ENCODE peak calls at places on chromosomes 7 and 10, in six cellular contexts. H, O, D, V, F and A are unnamed samples.

GRCh38 chr7:20351901-20352300 is 21.2 kb downstream of the ITGB8 start:
- DNase-seq in H (peak), O (no peak), D (no peak), V (no peak), F (no peak), A (no peak)

GRCh38 chr7:693280-693679 is 33.2 kb upstream of the DNAAF5 start:
- DNase-seq in H (no peak), O (no peak), D (no peak), V (no peak), F (no peak), A (no peak)

GRCh38 chr7:50641442-50642405 is 76.5 kb upstream of the DDC start:
- DNase-seq in H (no peak), O (peak), D (no peak), V (peak), F (no peak), A (no peak)

GRCh38 chr7:20790273-20790842 is 3.7 kb upstream of the SP8 start:
- DNase-seq in H (no peak), O (no peak), D (no peak), V (no peak), F (no peak), A (no peak)

GRCh38 chr10:94602729-94603515 is 57.3 kb downstream of the HELLS start:
- DNase-seq in H (no peak), O (no peak), D (no peak), V (no peak), F (no peak), A (no peak)

GRCh38 chr7:102221961-102222360 is 64.7 kb upstream of the SH2B2 start:
- DNase-seq in H (no peak), O (no peak), D (no peak), V (no peak), F (no peak), A (no peak)

GRCh38 chr10:115171392-115171960 is 78.3 kb downstream of the ATRNL1 start:
- DNase-seq in H (no peak), O (peak), D (peak), V (no peak), F (peak), A (peak)

GRCh38 chr10:119095648-119096047 is 8.3 kb upstream of the DENND10 start:
- DNase-seq in H (no peak), O (no peak), D (no peak), V (no peak), F (no peak), A (no peak)

GRCh38 chr10:118101501-118101900 is 54.8 kb upstream of the RAB11FIP2 start:
- DNase-seq in H (no peak), O (no peak), D (no peak), V (no peak), F (no peak), A (no peak)

GRCh38 chr10:30510184-30510931 is 76.4 kb downstream of the MAP3K8 start:
- DNase-seq in H (peak), O (no peak), D (peak), V (no peak), F (no peak), A (peak)

GRCh38 chr10:106863549-106863948 is 301.0 kb downstream of the SORCS1 start:
- DNase-seq in H (no peak), O (peak), D (no peak), V (no peak), F (peak), A (no peak)
- H2AK5ac ChIP-seq in H (no peak), O (no peak), D (no peak), V (no peak), F (no peak), A (no peak)

GRCh38 chr7:55366461-55367138 is 1.5 kb downstream of the LANCL2 start:
- DNase-seq in H (no peak), O (peak), D (no peak), V (no peak), F (no peak), A (peak)
- H3K23ac ChIP-seq in H (peak), O (peak), D (no peak), V (no peak), F (peak), A (peak)

DNA sequence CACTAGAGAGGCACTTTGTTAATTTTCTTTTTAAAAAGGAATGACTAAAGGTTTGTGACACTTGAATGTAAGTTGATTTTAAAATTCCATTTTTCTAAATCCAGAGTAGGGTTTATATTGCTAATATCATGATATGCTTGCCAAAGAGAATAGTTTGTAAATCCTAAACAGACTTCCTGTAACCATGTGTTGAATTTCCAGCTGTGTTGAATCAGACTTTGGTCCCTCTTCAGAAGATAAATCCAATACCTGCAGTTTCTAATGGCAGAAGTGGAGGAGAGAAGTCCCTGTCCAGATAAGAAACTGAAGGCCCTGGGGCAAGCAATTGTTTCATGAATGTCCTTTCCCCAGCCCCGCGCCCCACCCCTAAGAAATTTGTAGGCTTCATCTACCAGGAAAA is 122.6 kb downstream of the KAT6B start:
- DNase-seq in H (peak), O (peak), D (peak), V (no peak), F (no peak), A (no peak)
- H3K4me3 ChIP-seq in H (no peak), O (no peak), D (no peak), V (no peak), F (no peak), A (peak)

GRCh38 chr10:72229261-72230251 is 13.5 kb upstream of the ASCC1 start:
- DNase-seq in H (peak), O (peak), D (no peak), V (no peak), F (no peak), A (no peak)
- H2AK5ac ChIP-seq in H (peak), O (no peak), D (no peak), V (no peak), F (no peak), A (no peak)

DNA sequence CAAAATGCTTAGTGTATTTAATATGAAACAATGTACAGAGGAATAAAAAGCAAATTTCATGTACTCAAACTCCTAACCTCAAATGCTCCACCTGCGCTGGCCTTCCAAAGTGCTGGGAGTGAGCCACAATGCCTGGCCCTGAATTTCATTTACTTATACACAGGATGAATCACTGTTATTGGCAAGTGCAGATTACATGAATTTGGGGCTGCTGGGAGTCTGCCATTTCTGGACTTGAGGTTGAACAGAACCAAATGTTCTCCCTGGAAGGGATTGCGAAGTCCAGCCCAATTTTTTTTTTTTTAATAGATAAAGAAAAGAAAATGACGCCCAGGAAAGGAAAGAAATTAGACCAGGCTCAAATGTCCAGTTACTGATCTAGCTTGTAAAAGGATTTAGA is 6.8 kb upstream of the CSTF2T start:
- DNase-seq in H (peak), O (no peak), D (no peak), V (no peak), F (no peak), A (no peak)
- H3K23ac ChIP-seq in H (no peak), O (no peak), D (no peak), V (no peak), F (no peak), A (no peak)

DNA sequence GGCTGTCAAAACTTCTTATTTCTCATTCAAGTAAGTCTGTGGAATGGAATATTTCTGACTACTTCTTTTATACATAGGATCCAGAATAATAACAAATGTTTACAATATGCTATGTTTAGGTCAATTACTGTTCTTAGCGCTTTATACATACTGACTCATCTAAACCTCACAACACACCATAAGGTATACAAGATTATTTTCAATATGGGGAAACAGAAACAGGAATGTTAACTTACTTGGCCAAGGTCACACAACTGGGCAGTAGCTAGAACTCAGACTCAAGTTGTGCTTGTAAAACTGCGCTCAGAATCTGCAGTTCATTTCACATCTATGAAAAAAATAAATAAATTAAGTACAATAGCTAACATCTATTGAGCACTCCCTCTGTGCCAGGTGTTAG is 168.0 kb downstream of the GNAI1 start:
- DNase-seq in H (peak), O (no peak), D (no peak), V (no peak), F (no peak), A (peak)
- H3K4me3 ChIP-seq in H (no peak), O (no peak), D (no peak), V (no peak), F (no peak), A (no peak)

DNA sequence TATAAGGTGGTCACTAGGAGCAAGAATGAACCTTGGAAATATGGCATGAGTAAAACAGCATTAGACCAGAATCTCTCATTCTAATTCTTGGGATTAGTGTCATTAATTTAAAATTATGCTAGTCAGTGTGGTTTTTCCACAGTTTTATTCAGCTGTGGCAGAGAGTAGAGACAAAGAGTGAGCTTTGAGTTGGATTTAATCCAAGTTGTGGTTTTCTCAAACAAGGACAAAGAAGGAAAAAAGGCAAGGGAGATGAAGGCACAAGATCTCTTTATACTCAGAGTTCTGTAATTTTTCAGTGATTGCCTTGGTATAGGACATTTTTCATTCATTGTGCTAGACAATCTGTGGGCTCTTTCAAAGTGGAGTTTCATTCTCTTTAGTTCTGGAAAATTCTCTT is 28.2 kb upstream of the AKAP9 start:
- DNase-seq in H (peak), O (no peak), D (no peak), V (no peak), F (no peak), A (no peak)
- H2AK5ac ChIP-seq in H (no peak), O (no peak), D (no peak), V (no peak), F (no peak), A (no peak)

GRCh38 chr7:121945849-121946238 is 72.9 kb downstream of the PTPRZ1 start:
- DNase-seq in H (no peak), O (no peak), D (no peak), V (no peak), F (no peak), A (no peak)

GRCh38 chr7:121941836-121942235 is 68.9 kb downstream of the PTPRZ1 start:
- DNase-seq in H (no peak), O (no peak), D (no peak), V (no peak), F (no peak), A (no peak)

GRCh38 chr7:121940907-121941306 is 67.9 kb downstream of the PTPRZ1 start:
- DNase-seq in H (no peak), O (no peak), D (no peak), V (no peak), F (no peak), A (no peak)

GRCh38 chr7:121945066-121945848 is 72.3 kb downstream of the PTPRZ1 start:
- DNase-seq in H (no peak), O (no peak), D (no peak), V (no peak), F (no peak), A (no peak)
- H3K23ac ChIP-seq in H (no peak), O (no peak), D (no peak), V (no peak), F (no peak), A (no peak)

DNA sequence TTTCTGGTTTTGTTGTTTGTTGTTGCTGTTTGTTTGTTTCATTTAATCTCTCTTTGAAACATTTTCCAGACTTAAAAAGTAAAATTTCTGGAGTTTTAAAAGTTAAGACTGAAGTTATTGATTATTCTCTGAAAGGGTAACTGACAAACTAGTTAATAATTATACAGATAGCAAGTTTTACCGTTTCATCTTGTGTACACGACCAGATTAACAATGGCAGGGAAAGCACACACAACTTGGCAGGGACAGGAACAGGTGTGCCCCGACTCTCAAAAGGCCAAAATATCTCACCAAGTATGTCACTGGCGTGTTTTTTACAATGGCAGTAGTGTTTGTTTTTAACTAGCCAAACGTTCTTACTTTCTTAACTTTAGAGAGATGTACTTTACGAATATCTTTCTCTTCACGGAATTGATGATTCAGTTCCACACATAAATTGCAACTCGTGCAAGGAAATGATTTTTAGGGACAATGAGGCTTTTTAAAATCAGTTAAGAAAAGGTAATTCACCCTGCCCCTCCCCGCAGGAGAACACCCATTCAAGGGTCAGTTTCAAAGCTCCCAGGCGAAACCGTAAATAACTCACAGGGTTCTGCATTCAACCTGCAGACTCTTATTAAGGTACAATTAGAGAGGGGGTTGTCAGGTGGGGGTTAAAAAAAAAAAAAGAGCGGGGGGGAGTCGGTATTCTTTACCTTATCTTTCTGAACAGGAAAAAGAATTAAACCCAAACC is 3.5 kb downstream of the CTBP2 start:
- DNase-seq in H (no peak), O (no peak), D (no peak), V (peak), F (no peak), A (no peak)
- H3K4me3 ChIP-seq in H (no peak), O (no peak), D (no peak), V (peak), F (peak), A (no peak)

GRCh38 chr7:32609463-32609862 is 114.2 kb downstream of the AVL9 start:
- DNase-seq in H (no peak), O (no peak), D (no peak), V (no peak), F (no peak), A (no peak)
- H2AK5ac ChIP-seq in H (no peak), O (no peak), D (no peak), V (no peak), F (no peak), A (no peak)